ENCODE peak calls at places on chromosomes 7 and 10, in four cellular contexts. R is IMR-90, D is H9, Q is mesendoderm. L is an unnamed sample.

GRCh38 chr10:9342865-9343450 is 1288.5 kb downstream of the GATA3 start:
- DNase-seq in R (peak; percentile 42), D (no peak), Q (peak; percentile 64), L (no peak)

GRCh38 chr7:77662869-77663268 is 33.4 kb upstream of the RSBN1L start:
- DNase-seq in R (no peak), D (no peak), Q (no peak), L (no peak)

GRCh38 chr10:59580257-59580863 is 129.3 kb downstream of the SLC16A9 start:
- DNase-seq in R (peak; percentile 58), D (no peak), Q (peak; percentile 45), L (no peak)

GRCh38 chr7:2706685-2707126 is 18.7 kb downstream of the AMZ1 start:
- DNase-seq in R (no peak), D (no peak), Q (peak; percentile 63), L (no peak)

GRCh38 chr10:76297787-76298281 is 866.4 kb downstream of the LRMDA start:
- DNase-seq in R (no peak), D (no peak), Q (no peak), L (no peak)

GRCh38 chr10:23543696-23544095 is 104.8 kb downstream of the OTUD1 start:
- DNase-seq in R (no peak), D (no peak), Q (peak; percentile 57), L (no peak)

GRCh38 chr7:77444123-77444522 is 28.0 kb upstream of the GSAP start:
- DNase-seq in R (peak; percentile 75), D (no peak), Q (no peak), L (no peak)

GRCh38 chr7:17680943-17681351 is 259.3 kb downstream of the SNX13 start:
- DNase-seq in R (peak; percentile 49), D (no peak), Q (no peak), L (no peak)

GRCh38 chr10:71598673-71599072 is 120.9 kb downstream of the C10orf105 start:
- DNase-seq in R (no peak), D (no peak), Q (no peak), L (no peak)

GRCh38 chr7:38411404-38411803 is 138.0 kb upstream of the TARP start:
- DNase-seq in R (peak; percentile 13), D (peak; percentile 57), Q (peak; percentile 77), L (no peak)

GRCh38 chr10:18532881-18533535 is 118.4 kb downstream of the NSUN6 start:
- DNase-seq in R (no peak), D (no peak), Q (no peak), L (no peak)

DNA sequence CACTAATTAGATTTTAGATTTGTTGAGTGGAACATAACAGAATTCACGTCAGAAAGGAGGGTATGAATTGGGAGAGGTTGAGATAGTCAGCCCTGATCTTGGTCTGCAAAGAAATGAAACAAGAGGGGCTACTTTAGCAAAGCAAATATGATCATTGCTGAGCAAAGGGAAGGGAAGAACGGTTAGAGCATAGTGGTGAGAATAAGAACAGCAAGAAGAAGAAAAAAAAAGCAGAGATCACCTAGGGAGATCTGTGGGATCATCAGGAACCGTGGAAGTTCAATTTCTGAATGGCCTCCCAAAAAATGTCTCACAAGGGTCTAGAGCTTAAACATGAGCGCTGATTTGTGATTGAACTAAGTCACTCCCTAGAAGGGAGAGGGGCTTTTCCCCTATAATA is 156.1 kb downstream of the DGKI start:
- DNase-seq in R (no peak), D (no peak), Q (no peak), L (no peak)
- H4K5ac ChIP-seq in R (no peak overlapping the region), D (no peak overlapping the region), Q (no peak overlapping the region), L (no peak overlapping the region)

GRCh38 chr10:26717476-26717875 is 20.0 kb downstream of the PDSS1 start:
- DNase-seq in R (no peak), D (no peak), Q (no peak), L (no peak)

GRCh38 chr10:26725837-26726727 is 28.6 kb downstream of the PDSS1 start:
- DNase-seq in R (peak; percentile 67), D (no peak), Q (peak; percentile 35), L (peak; percentile 5)

GRCh38 chr10:26721561-26721960 is 24.1 kb downstream of the PDSS1 start:
- DNase-seq in R (no peak), D (no peak), Q (no peak), L (no peak)

GRCh38 chr10:26727005-26727404 is 29.5 kb downstream of the PDSS1 start:
- DNase-seq in R (no peak), D (no peak), Q (no peak), L (no peak)

DNA sequence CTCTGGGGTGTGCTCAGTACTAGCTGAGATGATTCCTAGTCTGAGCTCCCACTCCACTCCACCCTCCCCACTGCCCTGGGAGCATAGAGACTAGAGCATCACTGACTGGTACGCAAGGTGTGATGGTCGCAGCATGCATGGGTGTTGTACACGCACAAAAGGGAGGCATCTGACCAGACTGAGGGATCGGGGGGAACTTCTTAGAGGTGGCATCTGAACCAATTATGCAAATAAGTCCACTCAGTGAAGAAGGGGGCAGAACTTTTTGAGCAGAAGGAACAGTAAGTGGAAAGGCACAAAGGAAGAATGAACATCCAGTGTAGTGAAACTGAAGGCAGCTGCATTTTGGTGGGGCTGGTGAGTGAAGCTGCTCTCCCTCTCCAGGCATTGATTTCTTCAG is 25.5 kb downstream of the PDSS1 start:
- DNase-seq in R (no peak), D (no peak), Q (no peak), L (no peak)
- H4K5ac ChIP-seq in R (no peak overlapping the region), D (no peak overlapping the region), Q (no peak overlapping the region), L (no peak overlapping the region)

GRCh38 chr7:157024716-157025115 is 14.3 kb upstream of the MNX1 start:
- DNase-seq in R (no peak), D (no peak), Q (no peak), L (no peak)

GRCh38 chr7:157032644-157033482 is 22.4 kb upstream of the MNX1 start:
- DNase-seq in R (no peak), D (no peak), Q (no peak), L (no peak)

GRCh38 chr7:157032128-157032527 is 21.7 kb upstream of the MNX1 start:
- DNase-seq in R (no peak), D (no peak), Q (no peak), L (no peak)

GRCh38 chr7:157027568-157028527 is 17.4 kb upstream of the MNX1 start:
- DNase-seq in R (no peak), D (no peak), Q (no peak), L (no peak)

DNA sequence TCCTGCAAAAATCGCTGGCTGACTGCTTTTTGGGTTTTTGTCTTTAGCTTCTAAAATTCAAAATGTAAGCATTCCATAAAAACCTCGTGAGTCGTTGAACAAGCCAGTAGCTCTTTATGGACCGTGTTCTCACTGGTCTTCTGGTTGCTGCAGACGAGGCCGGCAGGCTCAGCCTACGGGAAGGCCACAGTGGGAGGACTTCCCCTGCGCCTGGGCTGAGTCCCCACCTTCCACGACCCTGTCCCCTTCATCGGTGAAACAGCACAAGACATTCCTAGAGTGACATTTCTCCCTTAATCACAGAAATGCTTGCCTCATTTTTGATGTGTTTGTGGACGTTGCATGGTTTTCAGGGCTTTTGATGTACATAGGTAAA is 18.1 kb upstream of the MNX1 start:
- DNase-seq in R (no peak), D (no peak), Q (no peak), L (no peak)
- H4K5ac ChIP-seq in R (no peak overlapping the region), D (no peak overlapping the region), Q (no peak overlapping the region), L (no peak overlapping the region)

GRCh38 chr7:14822481-14822854 is 80.1 kb downstream of the DGKB start:
- DNase-seq in R (no peak), D (no peak), Q (no peak), L (no peak)

GRCh38 chr7:14821757-14822480 is 80.6 kb downstream of the DGKB start:
- DNase-seq in R (peak; percentile 47), D (no peak), Q (no peak), L (no peak)

GRCh38 chr7:14825909-14826308 is 76.6 kb downstream of the DGKB start:
- DNase-seq in R (no peak), D (no peak), Q (no peak), L (no peak)

GRCh38 chr7:14826426-14826825 is 76.1 kb downstream of the DGKB start:
- DNase-seq in R (no peak), D (no peak), Q (no peak), L (no peak)
- H4K5ac ChIP-seq in R (no peak overlapping the region), D (no peak overlapping the region), Q (no peak overlapping the region), L (no peak overlapping the region)

GRCh38 chr7:104805449-104806317 is 208.3 kb upstream of the KMT2E start:
- DNase-seq in R (no peak), D (no peak), Q (no peak), L (no peak)

GRCh38 chr7:104814126-104814525 is 199.9 kb upstream of the KMT2E start:
- DNase-seq in R (no peak), D (no peak), Q (no peak), L (no peak)

GRCh38 chr7:104807676-104808075 is 206.3 kb upstream of the KMT2E start:
- DNase-seq in R (no peak), D (no peak), Q (no peak), L (no peak)

GRCh38 chr7:104814671-104815400 is 199.2 kb upstream of the KMT2E start:
- DNase-seq in R (no peak), D (no peak), Q (no peak), L (no peak)

DNA sequence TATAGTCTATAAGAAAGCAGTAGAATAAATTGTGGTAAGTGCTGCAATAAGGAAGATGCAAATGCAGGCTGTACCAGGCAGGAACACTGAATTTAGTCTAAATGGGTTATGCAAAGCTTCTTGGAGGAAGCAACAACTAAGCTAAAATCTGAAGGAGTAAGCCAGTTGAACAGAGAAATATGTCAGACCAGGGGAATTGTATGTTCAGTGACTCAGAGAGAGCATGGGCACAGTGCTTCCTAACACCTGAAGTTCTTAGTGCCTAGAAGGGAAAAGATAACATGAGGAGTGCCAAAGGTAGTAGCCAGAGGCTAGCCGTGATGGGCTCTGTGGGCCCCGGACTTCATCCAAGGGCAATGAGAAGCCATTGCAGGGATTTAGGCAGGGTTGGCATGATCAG is 204.1 kb upstream of the KMT2E start:
- DNase-seq in R (no peak), D (no peak), Q (no peak), L (no peak)
- H4K5ac ChIP-seq in R (no peak overlapping the region), D (no peak overlapping the region), Q (no peak overlapping the region), L (no peak overlapping the region)

DNA sequence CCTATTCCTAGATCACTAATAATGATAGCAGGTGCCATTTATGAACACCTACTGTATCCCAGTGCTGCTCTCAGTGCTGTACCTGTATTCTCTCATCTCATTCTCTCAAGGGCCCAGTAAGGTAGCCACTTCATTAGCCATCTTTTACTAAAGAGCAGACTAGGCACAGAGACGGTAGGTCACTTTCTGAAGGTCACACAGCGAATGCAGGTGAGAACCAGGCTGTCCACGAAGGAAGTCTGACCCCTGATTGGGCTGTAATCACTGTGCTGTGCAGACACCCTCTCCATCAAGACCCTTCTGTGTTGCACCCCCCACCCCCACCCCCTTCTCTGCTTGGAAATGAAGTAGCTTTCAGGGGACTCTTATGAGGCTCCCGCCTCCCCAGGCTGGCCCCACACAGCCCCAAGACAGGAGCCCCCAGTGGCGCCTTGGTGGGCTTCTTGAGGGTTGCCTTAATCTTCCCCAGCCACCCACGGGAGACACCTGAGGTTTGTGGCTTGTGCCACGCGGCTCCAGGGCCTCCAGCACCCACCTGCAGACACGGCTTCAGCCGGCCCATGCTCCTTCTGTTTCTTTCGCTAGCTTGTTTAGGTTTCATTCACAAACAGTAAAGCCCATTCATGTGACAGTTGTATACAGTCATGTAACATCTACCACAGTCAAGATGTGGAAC is 81.7 kb upstream of the FAM20C start:
- DNase-seq in R (no peak), D (no peak), Q (no peak), L (no peak)
- H4K5ac ChIP-seq in R (no peak overlapping the region), D (no peak overlapping the region), Q (no peak overlapping the region), L (no peak overlapping the region)